ENCODE peak calls at places on chromosome 16, in six cellular contexts. B, Z, X, I, G and H are unnamed samples.

GRCh38 chr16:9107025-9107970 is 15.9 kb downstream of the HAPSTR1 start:
- DNase-seq in B (no peak), Z (no peak), X (no peak), I (no peak), G (no peak), H (peak; percentile 52)

GRCh38 chr16:3752984-3753383 is 35.7 kb upstream of the TRAP1 start:
- DNase-seq in B (no peak), Z (no peak), X (peak; percentile 15), I (no peak), G (no peak), H (no peak)

GRCh38 chr16:70684146-70685060 is 1.4 kb downstream of the MTSS2 start:
- DNase-seq in B (no peak), Z (no peak), X (no peak), I (no peak), G (no peak), H (no peak)

GRCh38 chr16:30005341-30006094 is 5.3 kb downstream of the DOC2A start:
- DNase-seq in B (peak; percentile 54), Z (no peak), X (peak; percentile 79), I (no peak), G (no peak), H (no peak)

GRCh38 chr16:27822529-27823437 is 240.7 kb downstream of the GSG1L start:
- DNase-seq in B (no peak), Z (peak; percentile 46), X (no peak), I (no peak), G (no peak), H (no peak)

GRCh38 chr16:28263305-28263704 is 29.0 kb upstream of the SBK1 start:
- DNase-seq in B (no peak), Z (no peak), X (no peak), I (no peak), G (no peak), H (no peak)

GRCh38 chr16:89843409-89844350 is 15.4 kb downstream of the SPIRE2 start:
- DNase-seq in B (no peak), Z (no peak), X (no peak), I (no peak), G (no peak), H (no peak)

GRCh38 chr16:80563066-80563465 is 22.3 kb downstream of the DYNLRB2 start:
- DNase-seq in B (no peak), Z (no peak), X (no peak), I (no peak), G (no peak), H (no peak)

GRCh38 chr16:380837-381787 is 666 bp downstream of the PGAP6 start:
- DNase-seq in B (no peak), Z (no peak), X (peak; percentile 59), I (no peak), G (no peak), H (no peak)

GRCh38 chr16:29821663-29822115 is 1.4 kb downstream of the MVP start:
- DNase-seq in B (no peak), Z (no peak), X (no peak), I (no peak), G (no peak), H (peak; percentile 65)

GRCh38 chr16:50025544-50025931 is 513 bp downstream of the CNEP1R1 start:
- DNase-seq in B (peak; percentile 23), Z (no peak), X (no peak), I (no peak), G (no peak), H (no peak)

GRCh38 chr16:51164167-51164566 is 13.1 kb upstream of the SALL1 start:
- DNase-seq in B (no peak), Z (no peak), X (no peak), I (no peak), G (no peak), H (no peak)

GRCh38 chr16:89295915-89296314 is 78.4 kb downstream of the ZNF778 start:
- DNase-seq in B (no peak), Z (no peak), X (no peak), I (no peak), G (no peak), H (no peak)

GRCh38 chr16:81784042-81784785 is 5.1 kb downstream of the PLCG2 start:
- DNase-seq in B (no peak), Z (no peak), X (no peak), I (no peak), G (no peak), H (no peak)

GRCh38 chr16:84356591-84357116 is 11.7 kb upstream of the ATP2C2 start:
- DNase-seq in B (peak; percentile 68), Z (no peak), X (no peak), I (no peak), G (no peak), H (no peak)

GRCh38 chr16:50136399-50136798 is 16.7 kb upstream of the TENT4B start:
- DNase-seq in B (no peak), Z (no peak), X (peak; percentile 30), I (no peak), G (no peak), H (no peak)

GRCh38 chr16:67969286-67970039 is 1.0 kb upstream of the SLC12A4 start:
- DNase-seq in B (peak; percentile 72), Z (no peak), X (peak; percentile 81), I (no peak), G (no peak), H (no peak)

GRCh38 chr16:66256919-66257318 is 109.6 kb upstream of the CDH5 start:
- DNase-seq in B (no peak), Z (peak; percentile 40), X (no peak), I (no peak), G (no peak), H (no peak)

GRCh38 chr16:68229431-68230175 is 6.3 kb downstream of the ESRP2 start:
- DNase-seq in B (peak; percentile 64), Z (peak; percentile 70), X (peak; percentile 73), I (no peak), G (no peak), H (peak; percentile 35)

GRCh38 chr16:15783985-15784384 is 72.8 kb downstream of the MYH11 start:
- DNase-seq in B (no peak), Z (no peak), X (no peak), I (no peak), G (no peak), H (no peak)

GRCh38 chr16:84532299-84532724 is 27.9 kb upstream of the MEAK7 start:
- DNase-seq in B (peak; percentile 56), Z (peak; percentile 78), X (peak; percentile 90), I (peak; percentile 87), G (peak; percentile 88), H (peak; percentile 77)

GRCh38 chr16:88978608-88979346 is 1.8 kb upstream of the CBFA2T3 start:
- DNase-seq in B (no peak), Z (no peak), X (no peak), I (no peak), G (no peak), H (no peak)

GRCh38 chr16:57042157-57043111 is 49.9 kb upstream of the CPNE2 start:
- DNase-seq in B (no peak), Z (no peak), X (no peak), I (no peak), G (no peak), H (no peak)

GRCh38 chr16:3542601-3543373 is 34.4 kb downstream of the NLRC3 start:
- DNase-seq in B (no peak), Z (no peak), X (no peak), I (no peak), G (no peak), H (no peak)

GRCh38 chr16:68400083-68400923 is 48.0 kb downstream of the SMPD3 start:
- DNase-seq in B (no peak), Z (no peak), X (no peak), I (no peak), G (no peak), H (no peak)

GRCh38 chr16:48279199-48279598 is 31.9 kb upstream of the ABCC11 start:
- DNase-seq in B (no peak), Z (no peak), X (peak; percentile 29), I (no peak), G (no peak), H (no peak)

DNA sequence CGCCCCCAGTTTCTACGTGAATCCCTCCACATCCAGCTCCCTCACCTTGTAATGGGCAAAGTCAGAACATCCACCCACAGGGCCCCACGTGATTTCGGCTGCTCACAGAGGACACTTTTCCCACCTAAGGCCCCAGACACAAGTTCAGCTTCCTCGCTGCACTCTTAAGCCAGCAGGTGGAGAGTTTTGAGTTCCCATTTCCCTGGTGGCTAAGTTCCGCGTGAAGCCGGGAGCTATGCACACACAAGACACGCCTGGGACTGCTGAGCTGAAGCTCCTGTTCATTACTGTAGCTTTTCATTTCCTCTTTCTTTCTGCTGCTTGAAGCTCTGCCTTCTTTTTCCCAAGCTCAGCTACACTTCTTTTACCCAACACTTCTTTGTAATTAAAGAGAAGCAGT is 273.8 kb downstream of the NPIPA8 start:
- DNase-seq in B (no peak), Z (no peak), X (peak; percentile 54), I (no peak), G (no peak), H (no peak)
- H3K27me3 ChIP-seq in B (peaks cover 41% of the 10 kb centered on the region), Z (no peaks in the 10 kb centered on the region), X (no peaks in the 10 kb centered on the region), I (no peaks in the 10 kb centered on the region), G (no peaks in the 10 kb centered on the region), H (no peaks in the 10 kb centered on the region)

DNA sequence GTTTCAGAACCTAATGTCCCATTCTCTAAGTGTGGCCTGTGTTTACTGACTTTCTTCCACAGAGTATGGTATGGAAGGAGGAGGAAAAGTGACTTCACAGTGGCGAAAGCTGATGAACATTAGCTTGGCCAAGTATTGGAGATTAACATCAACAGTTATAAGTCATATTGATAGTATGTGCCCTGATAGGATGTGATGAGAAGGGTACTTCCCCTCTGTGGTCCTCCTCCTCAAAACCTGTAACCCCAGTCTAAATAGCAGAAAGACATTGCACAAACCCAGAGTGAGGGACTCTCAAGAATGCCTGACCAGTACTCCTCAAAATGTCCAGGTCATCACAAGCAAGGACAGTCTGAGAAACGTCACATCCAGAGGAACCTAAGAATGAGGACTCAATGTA is 73.1 kb downstream of the CLEC16A start:
- DNase-seq in B (no peak), Z (no peak), X (no peak), I (no peak), G (no peak), H (no peak)
- H3K36me3 ChIP-seq in B (peaks cover 7% of the 10 kb centered on the region), Z (peaks cover 15% of the 10 kb centered on the region), X (no peaks in the 10 kb centered on the region), I (no peaks in the 10 kb centered on the region), G (peaks cover 17% of the 10 kb centered on the region), H (no peaks in the 10 kb centered on the region)

DNA sequence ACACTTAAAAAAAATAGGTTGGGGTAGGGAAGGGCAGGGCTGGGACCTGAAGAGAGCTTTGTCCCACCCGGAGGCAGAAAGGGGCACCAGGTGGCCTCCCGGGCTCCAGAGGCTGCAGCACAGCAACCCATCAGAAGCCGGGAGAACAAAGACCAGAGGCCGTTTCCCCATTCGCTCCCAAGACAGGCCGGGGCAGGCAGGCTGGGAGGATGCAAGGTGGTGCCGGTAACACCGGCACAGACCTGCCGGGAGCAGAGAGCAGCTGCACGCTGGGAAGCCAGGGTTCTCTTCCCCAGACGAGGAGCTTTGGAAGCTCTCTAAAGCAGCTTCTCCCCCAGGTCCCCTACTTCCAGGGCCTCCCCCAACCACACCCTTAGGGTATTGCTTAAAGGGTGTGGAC is 5.6 kb downstream of the PPL start:
- DNase-seq in B (no peak), Z (no peak), X (no peak), I (no peak), G (no peak), H (no peak)
- TF ChIP-seq CTCF in B (no peak), Z (no peak), X (no peak), I (no peak), G (no peak), H (no peak)

DNA sequence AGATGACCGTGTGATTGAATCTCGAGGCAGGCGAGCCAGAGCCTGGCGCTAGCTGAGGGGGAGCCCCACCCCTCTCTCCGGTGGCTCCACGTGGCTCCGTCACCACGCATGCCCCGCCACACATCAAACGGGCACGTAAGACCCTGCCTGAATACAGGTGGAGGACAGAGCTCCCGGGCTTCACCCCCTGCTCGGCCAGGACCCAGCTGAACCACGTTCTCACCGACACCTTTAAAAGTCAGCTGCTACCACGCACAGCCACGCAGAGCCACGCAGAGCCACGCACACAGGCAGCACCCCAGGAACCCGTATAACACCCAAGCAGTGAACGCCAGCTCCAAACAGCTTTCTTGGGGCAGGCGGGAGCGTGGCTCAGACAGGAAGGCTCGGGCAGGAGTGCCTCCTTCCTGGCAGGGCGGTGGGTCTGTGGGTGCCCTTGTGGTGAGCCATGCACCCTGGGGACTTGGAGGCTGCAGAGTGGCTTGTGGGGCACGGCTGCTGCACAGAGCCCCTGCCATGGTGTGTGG is 4.4 kb downstream of the TMEM204 start:
- DNase-seq in B (no peak), Z (no peak), X (no peak), I (no peak), G (no peak), H (no peak)
- H3K27me3 ChIP-seq in B (no peaks in the 10 kb centered on the region), Z (no peaks in the 10 kb centered on the region), X (no peaks in the 10 kb centered on the region), I (no peaks in the 10 kb centered on the region), G (no peaks in the 10 kb centered on the region), H (no peaks in the 10 kb centered on the region)